ENCODE peak calls at places on chromosomes 1 and 21, in four cellular contexts. R, H, I and A are unnamed samples.

GRCh38 chr1:183655562-183656075 is 2.5 kb upstream of the APOBEC4 start:
- DNase-seq in I (no peak), R (peak), H (no peak), A (peak)

GRCh38 chr1:119308130-119308529 is 60.5 kb upstream of the HAO2 start:
- DNase-seq in R (no peak), H (no peak), I (no peak), A (no peak)

GRCh38 chr1:177488722-177489121 is 318.0 kb downstream of the BRINP2 start:
- DNase-seq in H (no peak), I (no peak), R (no peak), A (no peak)

GRCh38 chr1:2251786-2252185 is 23.7 kb downstream of the SKI start:
- DNase-seq in H (no peak), R (no peak), I (no peak), A (no peak)

GRCh38 chr1:247111636-247112478 is 7.7 kb upstream of the ZNF669 start:
- DNase-seq in H (no peak), R (peak), I (no peak), A (no peak)

GRCh38 chr1:24591781-24592180 is 35.9 kb downstream of the NCMAP start:
- DNase-seq in H (no peak), I (no peak), R (no peak), A (no peak)

GRCh38 chr21:37130971-37131370 is 57.9 kb downstream of the TTC3 start:
- DNase-seq in I (no peak), H (no peak), R (no peak), A (no peak)

GRCh38 chr1:21237386-21238088 is 52.7 kb downstream of the ECE1 start:
- DNase-seq in R (peak), H (no peak), I (no peak), A (no peak)

GRCh38 chr1:198007687-198008627 is 90.8 kb downstream of the LHX9 start:
- DNase-seq in H (no peak), R (no peak), I (no peak), A (no peak)

GRCh38 chr1:195766709-195767108 is 841.5 kb downstream of the KCNT2 start:
- DNase-seq in I (no peak), R (no peak), H (no peak), A (no peak)

GRCh38 chr1:181219938-181220337 is 131.4 kb downstream of the IER5 start:
- DNase-seq in R (no peak), H (no peak), I (no peak), A (no peak)

GRCh38 chr1:51689643-51690042 is 72.8 kb downstream of the OSBPL9 start:
- DNase-seq in H (no peak), I (no peak), R (no peak), A (no peak)

GRCh38 chr1:42523171-42523570 is 60.1 kb downstream of the CCDC30 start:
- DNase-seq in H (no peak), I (no peak), R (no peak), A (no peak)

GRCh38 chr1:229408458-229409037 is 25.3 kb downstream of the ACTA1 start:
- DNase-seq in H (no peak), R (peak), I (no peak), A (no peak)

GRCh38 chr1:172777767-172778166 is 118.9 kb downstream of the FASLG start:
- DNase-seq in I (no peak), H (no peak), R (no peak), A (no peak)

GRCh38 chr1:221887758-221888157 is 145.9 kb upstream of the DUSP10 start:
- DNase-seq in R (no peak), I (no peak), H (no peak), A (no peak)

GRCh38 chr1:212794561-212795014 is 2.9 kb downstream of the TATDN3 start:
- DNase-seq in H (no peak), R (no peak), I (no peak), A (no peak)

GRCh38 chr21:45152265-45152746 is 77.9 kb downstream of the ADARB1 start:
- DNase-seq in R (peak), I (no peak), H (no peak), A (no peak)

GRCh38 chr1:19209439-19209989 is 552 bp downstream of the UBR4 start:
- DNase-seq in H (peak), I (no peak), R (peak), A (no peak)

GRCh38 chr1:1312450-1313314 is 4.3 kb downstream of the PUSL1 start:
- DNase-seq in H (no peak), I (no peak), R (no peak), A (no peak)

GRCh38 chr1:59739111-59739510 is 75.6 kb upstream of the HOOK1 start:
- DNase-seq in H (no peak), I (no peak), R (no peak), A (no peak)